ENCODE peak calls at places on chromosome 21, in four cellular contexts. One of them, this sample, is unnamed.

GRCh38 chr21:22791986-22792560 is 1793.9 kb downstream of the NCAM2 start:
- DNase-seq in neuronal stem cell: peak
- DNase-seq in IMR-90: peak
- DNase-seq in H9: no peak
- DNase-seq in this sample: peak

GRCh38 chr21:29371464-29371863 is 72.7 kb downstream of the BACH1 start:
- DNase-seq in neuronal stem cell: no peak
- DNase-seq in IMR-90: no peak
- DNase-seq in H9: no peak
- DNase-seq in this sample: no peak

GRCh38 chr21:38293113-38293512 is 36.3 kb downstream of the KCNJ15 start:
- DNase-seq in neuronal stem cell: no peak
- DNase-seq in IMR-90: no peak
- DNase-seq in H9: no peak
- DNase-seq in this sample: no peak

GRCh38 chr21:15444118-15444960 is 285.4 kb upstream of the USP25 start:
- DNase-seq in neuronal stem cell: no peak
- DNase-seq in IMR-90: no peak
- DNase-seq in H9: peak
- DNase-seq in this sample: peak

GRCh38 chr21:38072489-38072888 is 156.2 kb upstream of the KCNJ6 start:
- DNase-seq in neuronal stem cell: no peak
- DNase-seq in IMR-90: no peak
- DNase-seq in H9: no peak
- DNase-seq in this sample: no peak

GRCh38 chr21:18369115-18369514 is 34.5 kb downstream of the TMPRSS15 start:
- DNase-seq in neuronal stem cell: peak
- DNase-seq in IMR-90: no peak
- DNase-seq in H9: no peak
- DNase-seq in this sample: peak

GRCh38 chr21:35268261-35268660 is 219.2 kb upstream of the RUNX1 start:
- DNase-seq in neuronal stem cell: no peak
- DNase-seq in IMR-90: no peak
- DNase-seq in H9: no peak
- DNase-seq in this sample: no peak

GRCh38 chr21:31072486-31072885 is 34.2 kb upstream of the KRTAP19-8 start:
- DNase-seq in neuronal stem cell: no peak
- DNase-seq in IMR-90: no peak
- DNase-seq in H9: no peak
- DNase-seq in this sample: no peak

GRCh38 chr21:38315155-38315554 is 58.4 kb downstream of the KCNJ15 start:
- DNase-seq in neuronal stem cell: no peak
- DNase-seq in IMR-90: no peak
- DNase-seq in H9: no peak
- DNase-seq in this sample: no peak

GRCh38 chr21:28229811-28230210 is 762.9 kb downstream of the LTN1 start:
- DNase-seq in neuronal stem cell: no peak
- DNase-seq in IMR-90: peak
- DNase-seq in H9: no peak
- DNase-seq in this sample: peak

GRCh38 chr21:14869984-14870840 is 194.6 kb downstream of the NRIP1 start:
- DNase-seq in neuronal stem cell: no peak
- DNase-seq in IMR-90: no peak
- DNase-seq in H9: no peak
- DNase-seq in this sample: no peak

GRCh38 chr21:36188081-36188681 is 31.6 kb downstream of the DOP1B start:
- DNase-seq in neuronal stem cell: no peak
- DNase-seq in IMR-90: no peak
- DNase-seq in H9: no peak
- DNase-seq in this sample: no peak

GRCh38 chr21:36700295-36700960 is 1.5 kb downstream of the SIM2 start:
- DNase-seq in neuronal stem cell: no peak
- DNase-seq in IMR-90: no peak
- DNase-seq in H9: no peak
- DNase-seq in this sample: no peak

GRCh38 chr21:37415938-37416337 is 49.4 kb downstream of the DYRK1A start:
- DNase-seq in neuronal stem cell: no peak
- DNase-seq in IMR-90: no peak
- DNase-seq in H9: no peak
- DNase-seq in this sample: no peak

GRCh38 chr21:15731243-15731613 is 1.4 kb downstream of the USP25 start:
- DNase-seq in neuronal stem cell: no peak
- DNase-seq in IMR-90: no peak
- DNase-seq in H9: no peak
- DNase-seq in this sample: peak

GRCh38 chr21:36499578-36500471 is 19.9 kb upstream of the CLDN14 start:
- DNase-seq in neuronal stem cell: no peak
- DNase-seq in IMR-90: no peak
- DNase-seq in H9: no peak
- DNase-seq in this sample: no peak

GRCh38 chr21:38853421-38853919 is 47.7 kb downstream of the ETS2 start:
- DNase-seq in neuronal stem cell: no peak
- DNase-seq in IMR-90: peak
- DNase-seq in H9: no peak
- DNase-seq in this sample: peak

GRCh38 chr21:35178098-35178497 is 129.0 kb upstream of the RUNX1 start:
- DNase-seq in neuronal stem cell: no peak
- DNase-seq in IMR-90: peak
- DNase-seq in H9: no peak
- DNase-seq in this sample: no peak

GRCh38 chr21:26969971-26970725 is 3.3 kb upstream of the ADAMTS5 start:
- DNase-seq in neuronal stem cell: no peak
- DNase-seq in IMR-90: peak
- DNase-seq in H9: no peak
- DNase-seq in this sample: no peak

GRCh38 chr21:19268634-19269138 is 865.1 kb upstream of the TMPRSS15 start:
- DNase-seq in neuronal stem cell: no peak
- DNase-seq in IMR-90: no peak
- DNase-seq in H9: no peak
- DNase-seq in this sample: no peak

GRCh38 chr21:14959343-14959742 is 105.5 kb downstream of the NRIP1 start:
- DNase-seq in neuronal stem cell: no peak
- DNase-seq in IMR-90: peak
- DNase-seq in H9: no peak
- DNase-seq in this sample: no peak

GRCh38 chr21:41762753-41763152 is 4.1 kb downstream of the RIPK4 start:
- DNase-seq in neuronal stem cell: no peak
- DNase-seq in IMR-90: no peak
- DNase-seq in H9: no peak
- DNase-seq in this sample: no peak

GRCh38 chr21:41763398-41763931 is 3.4 kb downstream of the RIPK4 start:
- DNase-seq in neuronal stem cell: no peak
- DNase-seq in IMR-90: no peak
- DNase-seq in H9: no peak
- DNase-seq in this sample: no peak

GRCh38 chr21:41761211-41762181 is 5.4 kb downstream of the RIPK4 start:
- DNase-seq in neuronal stem cell: no peak
- DNase-seq in IMR-90: no peak
- DNase-seq in H9: no peak
- DNase-seq in this sample: no peak

GRCh38 chr21:41763996-41764395 is 2.9 kb downstream of the RIPK4 start:
- DNase-seq in neuronal stem cell: no peak
- DNase-seq in IMR-90: no peak
- DNase-seq in H9: no peak
- DNase-seq in this sample: no peak

DNA sequence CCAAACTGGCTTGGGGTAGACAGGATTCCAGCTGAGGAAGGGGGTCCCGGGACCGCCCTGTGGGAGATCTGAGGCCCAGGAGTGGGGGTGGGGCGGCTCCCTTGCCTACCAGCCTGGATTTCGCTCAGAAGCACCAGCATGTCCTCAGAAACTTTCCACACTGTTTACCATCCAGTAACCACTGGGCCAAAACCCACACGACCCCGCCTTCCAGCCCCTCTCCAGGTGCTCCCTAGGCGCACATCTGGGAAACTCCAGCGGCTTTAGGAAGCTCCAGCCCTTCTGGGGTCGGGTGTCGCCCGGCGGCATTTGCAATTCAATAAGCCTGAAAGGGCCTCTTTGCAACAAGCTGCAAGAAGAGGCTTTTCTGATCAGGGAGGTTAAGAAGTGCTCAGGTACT is 4.6 kb downstream of the RIPK4 start:
- DNase-seq in neuronal stem cell: no peak
- DNase-seq in IMR-90: no peak
- DNase-seq in H9: peak
- DNase-seq in this sample: no peak
- H3K9ac ChIP-seq in neuronal stem cell: no peak
- H3K9ac ChIP-seq in IMR-90: no peak
- H3K9ac ChIP-seq in H9: no peak
- H3K9ac ChIP-seq in this sample: no peak

DNA sequence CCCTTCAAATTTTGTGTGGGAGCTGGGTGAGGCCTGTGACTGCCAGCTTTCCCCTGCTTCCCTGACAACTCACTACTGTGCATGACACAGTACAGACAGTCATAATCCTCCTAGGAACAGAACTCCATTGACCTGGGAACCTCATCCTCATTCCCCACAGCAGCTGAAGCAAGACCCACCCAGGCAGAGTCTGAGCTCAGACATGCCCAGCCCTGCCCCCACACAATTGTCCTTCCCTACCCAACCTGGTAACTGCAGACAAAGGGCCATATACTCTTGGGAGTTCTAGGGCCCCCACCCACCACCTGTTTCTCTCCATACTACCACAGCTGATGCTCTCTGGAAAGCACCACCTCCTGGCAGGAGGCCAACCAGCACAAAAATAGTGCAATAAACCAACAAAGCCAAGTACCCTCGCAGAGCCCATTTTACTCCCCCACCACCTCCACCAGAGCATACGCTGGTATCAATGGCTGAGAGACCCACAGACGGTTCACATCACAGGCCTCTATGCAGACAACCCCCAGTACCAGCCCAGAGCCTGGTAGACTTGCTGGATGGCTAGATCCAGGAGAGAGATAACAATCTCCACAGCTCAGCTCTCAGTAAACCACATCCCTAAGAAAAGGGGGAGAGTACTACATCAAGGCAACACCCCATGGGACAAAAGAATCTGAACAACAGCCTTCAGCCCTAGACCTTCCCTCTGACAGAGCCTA is 159.7 kb upstream of the CXADR start:
- DNase-seq in neuronal stem cell: no peak
- DNase-seq in IMR-90: no peak
- DNase-seq in H9: no peak
- DNase-seq in this sample: no peak
- H2BK120ac ChIP-seq in neuronal stem cell: no peak
- H2BK120ac ChIP-seq in IMR-90: no peak
- H2BK120ac ChIP-seq in H9: no peak
- H2BK120ac ChIP-seq in this sample: no peak

GRCh38 chr21:33541756-33542639 is at the start of gene GART:
- DNase-seq in neuronal stem cell: peak
- DNase-seq in IMR-90: peak
- DNase-seq in H9: peak
- DNase-seq in this sample: peak
- H2AK5ac ChIP-seq in neuronal stem cell: no peak
- H2AK5ac ChIP-seq in IMR-90: peak
- H2AK5ac ChIP-seq in H9: no peak
- H2AK5ac ChIP-seq in this sample: peak

DNA sequence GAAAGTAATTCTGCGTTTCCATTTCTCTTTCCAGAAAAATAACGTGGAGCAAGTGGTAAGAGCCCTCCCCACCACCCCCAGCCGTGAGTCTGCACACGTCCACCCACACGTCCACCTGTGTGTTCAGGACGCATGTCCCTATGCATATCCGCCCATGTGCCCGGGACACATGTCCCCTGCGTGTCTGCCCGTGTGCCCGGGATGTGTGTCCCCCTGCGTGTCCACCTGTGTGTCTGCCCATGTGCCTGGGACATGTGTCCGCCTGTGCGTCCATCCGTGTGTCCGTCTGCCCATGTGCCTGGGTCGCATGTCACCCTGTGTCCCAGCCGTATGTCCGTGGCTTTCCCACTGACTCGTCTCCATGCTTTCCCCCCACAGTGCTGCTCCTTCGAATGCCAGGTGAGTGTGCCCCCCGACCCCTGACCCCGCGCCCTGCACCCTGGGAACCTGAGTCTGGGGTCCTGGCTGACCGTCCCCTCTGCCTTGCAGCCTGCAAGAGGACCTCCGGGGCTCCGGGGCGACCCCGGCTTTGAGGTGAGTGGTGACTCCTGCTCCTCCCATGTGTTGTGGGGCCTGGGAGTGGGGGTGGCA is 5.6 kb downstream of the COL6A1 start:
- DNase-seq in neuronal stem cell: no peak
- DNase-seq in IMR-90: no peak
- DNase-seq in H9: no peak
- DNase-seq in this sample: no peak
- H3K9ac ChIP-seq in neuronal stem cell: no peak
- H3K9ac ChIP-seq in IMR-90: no peak
- H3K9ac ChIP-seq in H9: no peak
- H3K9ac ChIP-seq in this sample: peak

GRCh38 chr21:45333583-45334121 is 46.0 kb upstream of the POFUT2 start:
- DNase-seq in neuronal stem cell: no peak
- DNase-seq in IMR-90: peak
- DNase-seq in H9: peak
- DNase-seq in this sample: peak
- H2BK120ac ChIP-seq in neuronal stem cell: no peak
- H2BK120ac ChIP-seq in IMR-90: peak
- H2BK120ac ChIP-seq in H9: no peak
- H2BK120ac ChIP-seq in this sample: peak

GRCh38 chr21:42973991-42974831 is at the start of gene PKNOX1:
- DNase-seq in neuronal stem cell: peak
- DNase-seq in IMR-90: peak
- DNase-seq in H9: peak
- DNase-seq in this sample: peak

GRCh38 chr21:42970946-42971653 is 3.3 kb upstream of the PKNOX1 start:
- DNase-seq in neuronal stem cell: no peak
- DNase-seq in IMR-90: no peak
- DNase-seq in H9: peak
- DNase-seq in this sample: no peak

GRCh38 chr21:42973309-42973990 is 912 bp upstream of the PKNOX1 start:
- DNase-seq in neuronal stem cell: no peak
- DNase-seq in IMR-90: no peak
- DNase-seq in H9: peak
- DNase-seq in this sample: no peak

GRCh38 chr21:42969193-42969600 is 5.2 kb upstream of the PKNOX1 start:
- DNase-seq in neuronal stem cell: no peak
- DNase-seq in IMR-90: no peak
- DNase-seq in H9: no peak
- DNase-seq in this sample: no peak

DNA sequence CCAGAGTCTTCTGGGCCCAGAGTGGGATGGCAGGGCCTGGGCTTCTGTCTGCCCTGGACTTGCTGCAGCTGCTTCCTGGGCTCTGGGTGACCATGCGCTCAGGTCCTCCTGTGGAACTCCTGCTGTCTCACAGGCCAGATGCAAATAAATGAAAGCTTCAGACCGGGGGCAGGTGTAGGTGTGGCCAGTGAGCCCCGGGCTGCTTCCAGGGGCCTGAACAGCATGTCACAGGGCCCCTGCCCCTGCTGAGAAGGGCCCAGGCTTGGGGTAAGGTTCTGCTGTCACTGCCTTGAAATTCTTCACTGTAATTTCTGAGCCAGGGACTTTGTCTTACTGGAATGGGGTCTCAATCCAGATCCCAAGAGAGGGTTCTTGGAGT is 2.5 kb upstream of the PKNOX1 start:
- DNase-seq in neuronal stem cell: no peak
- DNase-seq in IMR-90: no peak
- DNase-seq in H9: peak
- DNase-seq in this sample: no peak
- H2AK5ac ChIP-seq in neuronal stem cell: peak
- H2AK5ac ChIP-seq in IMR-90: no peak
- H2AK5ac ChIP-seq in H9: no peak
- H2AK5ac ChIP-seq in this sample: no peak

GRCh38 chr21:25801217-25802015 is 66.6 kb downstream of the GABPA start:
- DNase-seq in neuronal stem cell: peak
- DNase-seq in IMR-90: peak
- DNase-seq in H9: peak
- DNase-seq in this sample: peak
- H3K9ac ChIP-seq in neuronal stem cell: no peak
- H3K9ac ChIP-seq in IMR-90: no peak
- H3K9ac ChIP-seq in H9: no peak
- H3K9ac ChIP-seq in this sample: peak